ENCODE peak calls at places on chromosomes 2 and 18, in four cellular contexts. One of them, this sample, is unnamed.

GRCh38 chr2:133553251-133553650 is 15.0 kb downstream of the NCKAP5 start:
- DNase-seq in PC-9: no peak
- DNase-seq in GM10248: no peak
- DNase-seq in GM12878: no peak
- DNase-seq in this sample: no peak

GRCh38 chr2:118224144-118224887 is 136.0 kb downstream of the INSIG2 start:
- DNase-seq in PC-9: no peak
- DNase-seq in GM12878: no peak
- DNase-seq in GM10248: peak
- DNase-seq in this sample: peak

GRCh38 chr2:146385031-146385430 is 1459.8 kb upstream of the ACVR2A start:
- DNase-seq in GM10248: no peak
- DNase-seq in PC-9: no peak
- DNase-seq in GM12878: no peak
- DNase-seq in this sample: no peak

GRCh38 chr2:162022290-162022945 is 51.6 kb downstream of the DPP4 start:
- DNase-seq in GM10248: no peak
- DNase-seq in GM12878: no peak
- DNase-seq in PC-9: no peak
- DNase-seq in this sample: no peak

GRCh38 chr2:171172980-171173542 is 12.4 kb upstream of the TLK1 start:
- DNase-seq in GM10248: no peak
- DNase-seq in PC-9: no peak
- DNase-seq in GM12878: no peak
- DNase-seq in this sample: no peak

GRCh38 chr2:230974096-230974913 is 21.6 kb upstream of the SPATA3 start:
- DNase-seq in GM10248: peak
- DNase-seq in PC-9: no peak
- DNase-seq in GM12878: peak
- DNase-seq in this sample: peak

GRCh38 chr2:218961651-218962570 is 2.4 kb downstream of the CDK5R2 start:
- DNase-seq in GM10248: peak
- DNase-seq in GM12878: no peak
- DNase-seq in PC-9: no peak
- DNase-seq in this sample: peak

GRCh38 chr18:78403371-78403770 is 576.2 kb upstream of the SALL3 start:
- DNase-seq in PC-9: no peak
- DNase-seq in GM10248: no peak
- DNase-seq in GM12878: no peak
- DNase-seq in this sample: no peak

GRCh38 chr18:70503060-70503459 is 214.2 kb downstream of the SOCS6 start:
- DNase-seq in PC-9: no peak
- DNase-seq in GM12878: no peak
- DNase-seq in GM10248: no peak
- DNase-seq in this sample: no peak

GRCh38 chr2:130368786-130369185 is 12.9 kb downstream of the PTPN18 start:
- DNase-seq in PC-9: no peak
- DNase-seq in GM10248: no peak
- DNase-seq in GM12878: no peak
- DNase-seq in this sample: no peak

GRCh38 chr2:186713664-186714063 is 19.8 kb downstream of the FAM171B start:
- DNase-seq in PC-9: no peak
- DNase-seq in GM12878: no peak
- DNase-seq in GM10248: no peak
- DNase-seq in this sample: no peak

GRCh38 chr18:74303936-74304335 is 11.7 kb upstream of the C18orf63 start:
- DNase-seq in PC-9: no peak
- DNase-seq in GM10248: no peak
- DNase-seq in GM12878: no peak
- DNase-seq in this sample: no peak

GRCh38 chr2:202588647-202589581 is 45.9 kb upstream of the FAM117B start:
- DNase-seq in GM12878: peak
- DNase-seq in GM10248: peak
- DNase-seq in PC-9: peak
- DNase-seq in this sample: peak
- TF ChIP-seq CTCF in GM12878: peak
- TF ChIP-seq CTCF in GM10248: peak
- TF ChIP-seq CTCF in PC-9: peak
- TF ChIP-seq CTCF in this sample: peak

GRCh38 chr18:58547864-58548263 is 81.0 kb downstream of the ALPK2 start:
- DNase-seq in GM10248: no peak
- DNase-seq in PC-9: no peak
- DNase-seq in GM12878: no peak
- DNase-seq in this sample: no peak

GRCh38 chr18:58554404-58554803 is 74.5 kb downstream of the ALPK2 start:
- DNase-seq in GM12878: no peak
- DNase-seq in PC-9: no peak
- DNase-seq in GM10248: no peak
- DNase-seq in this sample: no peak

GRCh38 chr18:58545338-58546096 is 83.4 kb downstream of the ALPK2 start:
- DNase-seq in GM10248: no peak
- DNase-seq in PC-9: no peak
- DNase-seq in GM12878: no peak
- DNase-seq in this sample: no peak

GRCh38 chr18:58552057-58552461 is 76.8 kb downstream of the ALPK2 start:
- DNase-seq in GM12878: peak
- DNase-seq in GM10248: peak
- DNase-seq in PC-9: peak
- DNase-seq in this sample: peak

GRCh38 chr18:58549814-58550339 is 79.0 kb downstream of the ALPK2 start:
- DNase-seq in GM12878: no peak
- DNase-seq in GM10248: no peak
- DNase-seq in PC-9: peak
- DNase-seq in this sample: no peak
- TF ChIP-seq CTCF in GM12878: no peak
- TF ChIP-seq CTCF in GM10248: no peak
- TF ChIP-seq CTCF in PC-9: no peak
- TF ChIP-seq CTCF in this sample: no peak

GRCh38 chr2:14903709-14904374 is 271.3 kb downstream of the LRATD1 start:
- DNase-seq in GM12878: peak
- DNase-seq in GM10248: peak
- DNase-seq in PC-9: peak
- DNase-seq in this sample: peak
- TF ChIP-seq CTCF in GM12878: peak
- TF ChIP-seq CTCF in GM10248: peak
- TF ChIP-seq CTCF in PC-9: peak
- TF ChIP-seq CTCF in this sample: peak

DNA sequence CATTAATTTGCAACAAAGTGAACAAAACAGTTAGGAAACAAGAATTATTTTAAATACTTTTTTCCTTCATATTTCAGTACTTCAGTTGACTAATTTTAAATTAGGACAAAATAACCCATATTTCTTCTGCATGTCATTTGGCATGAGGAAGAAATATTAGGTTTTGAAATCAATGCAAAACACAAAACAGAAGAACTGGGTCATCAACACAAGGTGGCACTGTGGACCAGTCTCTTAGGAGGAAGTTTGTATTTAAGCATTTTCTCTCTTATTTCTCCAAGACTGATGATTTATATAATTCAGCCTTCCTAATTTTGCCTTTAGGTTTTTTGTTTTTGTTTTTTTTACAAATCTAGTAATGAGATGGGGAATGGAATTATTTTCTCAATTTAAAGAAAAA is 352.8 kb upstream of the KCNH7 start:
- DNase-seq in PC-9: peak
- DNase-seq in GM10248: peak
- DNase-seq in GM12878: no peak
- DNase-seq in this sample: peak
- TF ChIP-seq CTCF in PC-9: peak
- TF ChIP-seq CTCF in GM10248: peak
- TF ChIP-seq CTCF in GM12878: peak
- TF ChIP-seq CTCF in this sample: peak

DNA sequence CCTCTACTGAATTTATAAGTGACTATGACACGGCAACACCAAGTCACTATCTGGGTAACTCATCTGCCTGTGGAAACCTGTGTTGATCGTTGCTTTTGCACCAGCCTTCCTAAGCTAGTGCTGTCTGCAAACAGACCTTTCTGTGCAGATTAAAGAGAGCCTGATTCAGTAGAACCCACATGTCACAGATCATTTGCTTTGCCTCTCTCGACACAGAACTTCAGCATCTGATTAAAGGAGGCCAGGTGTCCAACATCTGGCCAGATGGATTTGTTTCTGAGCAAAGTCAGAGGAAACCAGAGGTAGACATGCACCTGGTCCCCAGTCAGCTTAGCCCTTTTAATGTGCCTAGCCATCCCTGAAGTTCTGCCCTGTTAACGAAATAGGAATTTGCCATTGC is 15.0 kb upstream of the TTR start:
- DNase-seq in GM10248: no peak
- DNase-seq in GM12878: no peak
- DNase-seq in PC-9: no peak
- DNase-seq in this sample: no peak
- TF ChIP-seq CTCF in GM10248: no peak
- TF ChIP-seq CTCF in GM12878: no peak
- TF ChIP-seq CTCF in PC-9: no peak
- TF ChIP-seq CTCF in this sample: no peak

DNA sequence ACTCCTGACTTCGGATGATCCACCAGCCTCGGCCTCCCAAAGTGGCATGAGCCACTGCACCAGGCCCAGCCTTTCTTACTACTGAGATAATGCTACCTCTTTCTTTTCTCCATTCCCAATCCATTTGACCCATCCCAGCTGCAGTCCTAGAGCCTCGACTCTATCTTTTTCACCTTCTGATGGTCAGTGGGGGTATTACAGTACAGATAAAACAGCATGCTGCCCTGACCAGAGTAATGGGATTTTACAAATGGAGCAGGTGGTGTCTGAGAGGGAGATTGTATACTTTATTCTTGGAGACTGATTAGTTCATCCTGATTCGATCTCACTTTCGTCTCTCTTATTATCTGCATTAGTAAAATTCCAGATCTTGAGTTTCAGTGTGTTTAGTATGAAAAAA is 238.6 kb upstream of the TNP1 start:
- DNase-seq in GM10248: no peak
- DNase-seq in PC-9: no peak
- DNase-seq in GM12878: no peak
- DNase-seq in this sample: no peak
- TF ChIP-seq CTCF in GM10248: no peak
- TF ChIP-seq CTCF in PC-9: no peak
- TF ChIP-seq CTCF in GM12878: no peak
- TF ChIP-seq CTCF in this sample: no peak

DNA sequence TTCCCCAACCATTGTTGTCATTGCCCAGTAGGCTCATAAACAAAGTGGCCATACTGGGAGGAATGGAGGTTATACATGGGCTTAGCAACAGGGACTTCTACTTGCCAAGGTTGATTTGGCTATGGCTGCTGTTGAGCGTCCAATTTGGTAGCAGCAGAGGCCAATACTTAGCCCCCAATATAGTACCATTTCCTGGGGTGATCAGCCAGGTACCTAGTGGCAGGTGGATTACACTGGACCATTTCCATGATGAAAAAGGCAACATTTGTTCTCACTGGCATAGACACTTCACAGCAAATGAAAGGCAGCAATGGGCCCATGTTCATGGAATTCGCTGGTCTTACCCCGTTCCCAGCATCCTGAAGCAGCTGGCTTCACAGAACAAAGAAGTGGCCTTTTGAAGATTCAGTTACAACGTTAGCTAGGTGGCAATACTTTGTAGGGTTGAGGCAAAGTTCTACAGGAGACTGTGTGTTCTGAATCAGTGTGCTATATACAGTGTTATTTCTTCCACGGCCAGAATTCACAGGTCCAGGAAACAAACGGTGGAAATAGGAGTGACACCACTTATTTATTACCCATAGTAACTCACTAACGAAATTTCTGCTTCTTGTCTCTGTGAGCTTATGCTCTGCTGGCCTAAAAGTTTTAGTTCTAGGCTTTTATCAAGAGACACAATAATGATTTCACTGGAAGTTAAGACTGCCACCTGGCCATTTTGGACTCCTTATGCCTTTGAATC is 37.5 kb downstream of the FBXO11 start:
- DNase-seq in PC-9: no peak
- DNase-seq in GM10248: no peak
- DNase-seq in GM12878: no peak
- DNase-seq in this sample: no peak
- TF ChIP-seq CTCF in PC-9: no peak
- TF ChIP-seq CTCF in GM10248: no peak
- TF ChIP-seq CTCF in GM12878: no peak
- TF ChIP-seq CTCF in this sample: no peak

GRCh38 chr2:58594175-58594574 is 353.1 kb upstream of the FANCL start:
- DNase-seq in PC-9: peak
- DNase-seq in GM10248: no peak
- DNase-seq in GM12878: no peak
- DNase-seq in this sample: no peak
- TF ChIP-seq CTCF in PC-9: no peak
- TF ChIP-seq CTCF in GM10248: no peak
- TF ChIP-seq CTCF in GM12878: no peak
- TF ChIP-seq CTCF in this sample: no peak

GRCh38 chr18:55522011-55522410 is 66.0 kb downstream of the TCF4 start:
- DNase-seq in GM12878: no peak
- DNase-seq in PC-9: no peak
- DNase-seq in GM10248: peak
- DNase-seq in this sample: peak
- TF ChIP-seq CTCF in GM12878: peak
- TF ChIP-seq CTCF in PC-9: peak
- TF ChIP-seq CTCF in GM10248: peak
- TF ChIP-seq CTCF in this sample: peak

GRCh38 chr2:23563673-23564617 is 179.0 kb downstream of the KLHL29 start:
- DNase-seq in GM12878: no peak
- DNase-seq in PC-9: peak
- DNase-seq in GM10248: no peak
- DNase-seq in this sample: no peak
- TF ChIP-seq CTCF in GM12878: no peak
- TF ChIP-seq CTCF in PC-9: no peak
- TF ChIP-seq CTCF in GM10248: no peak
- TF ChIP-seq CTCF in this sample: no peak

This sample was measured in GM20000.